ENCODE peak calls at places on chromosomes 16 and 17, in nine cellular contexts. O is G401; D is left colon; J is activated T-cell treated with anti-CD3 and anti-CD28 coated beads, Interleukin-2, amount 50 U/mL, for 1 hour; Y is NCI-H2107; S is RWPE1; E is cardiac fibroblast; N is activated B cell treated with CpG ODN at 0.5 μM for 24 hours; L is activated CD4-positive, alpha-beta T cell treated with anti-CD3 and anti-CD28 coated beads for 48 hours. C is an unnamed sample.

GRCh38 chr16:14652726-14653125 is 20.0 kb downstream of the BFAR start:
- DNase-seq in S (no peak), N (no peak), Y (no peak), J (no peak), L (no peak), D (no peak), O (no peak), E (no peak), C (no peak)

GRCh38 chr17:40541060-40541872 is 24.0 kb downstream of the CCR7 start:
- DNase-seq in L (peak), E (no peak), D (peak), J (peak), N (peak), O (no peak), S (no peak), Y (no peak), C (no peak)

GRCh38 chr17:31490991-31491793 is 99.7 kb downstream of the RAB11FIP4 start:
- DNase-seq in S (no peak), J (no peak), N (peak), L (no peak), O (no peak), E (no peak), D (peak), Y (no peak), C (no peak)

GRCh38 chr16:11546522-11547485 is 39.9 kb downstream of the LITAF start:
- DNase-seq in N (no peak), L (no peak), D (no peak), O (no peak), E (peak), Y (no peak), J (no peak), S (no peak), C (peak)

GRCh38 chr17:5418858-5419355 is 555 bp downstream of the NUP88 start:
- DNase-seq in L (peak), J (no peak), D (peak), N (no peak), O (peak), Y (no peak), E (peak), S (no peak), C (peak)

GRCh38 chr17:42846594-42847280 is 2.4 kb downstream of the AOC2 start:
- DNase-seq in E (peak), D (no peak), L (no peak), N (no peak), Y (no peak), O (no peak), S (no peak), J (no peak), C (peak)

GRCh38 chr17:988561-988960 is 8.4 kb upstream of the TIMM22 start:
- DNase-seq in O (peak), J (no peak), N (no peak), L (no peak), S (no peak), E (no peak), D (no peak), Y (no peak), C (no peak)

GRCh38 chr16:8596581-8596980 is 6.3 kb upstream of the TMEM114 start:
- DNase-seq in Y (no peak), J (no peak), D (no peak), O (no peak), N (no peak), L (no peak), E (no peak), S (no peak), C (no peak)

GRCh38 chr16:82038941-82039340 is 3.9 kb downstream of the HSD17B2 start:
- DNase-seq in S (no peak), N (no peak), E (no peak), O (no peak), D (no peak), J (no peak), L (no peak), Y (no peak), C (no peak)

GRCh38 chr17:34299918-34300600 is 14.5 kb downstream of the CCL11 start:
- DNase-seq in D (no peak), N (no peak), L (no peak), Y (no peak), O (no peak), E (peak), S (no peak), J (no peak), C (peak)

GRCh38 chr16:8571061-8571596 is 19.2 kb downstream of the TMEM114 start:
- DNase-seq in O (no peak), N (no peak), J (no peak), L (no peak), S (no peak), E (peak), Y (no peak), D (no peak), C (peak)

GRCh38 chr17:57701121-57701520 is 44.0 kb downstream of the CCDC182 start:
- DNase-seq in D (no peak), N (no peak), E (no peak), L (no peak), S (no peak), Y (no peak), O (no peak), J (no peak), C (no peak)

GRCh38 chr16:86075488-86075785 is 176.5 kb downstream of the IRF8 start:
- DNase-seq in J (no peak), Y (no peak), N (no peak), E (no peak), D (peak), O (no peak), S (no peak), L (no peak), C (no peak)

GRCh38 chr16:64211306-64211705 is 910.6 kb downstream of the CDH11 start:
- DNase-seq in S (no peak), D (no peak), J (no peak), E (no peak), L (no peak), O (no peak), Y (no peak), N (no peak), C (no peak)

GRCh38 chr17:80833952-80834895 is 157.4 kb upstream of the CHMP6 start:
- DNase-seq in E (peak), D (peak), S (no peak), J (no peak), O (peak), L (no peak), Y (no peak), N (no peak), C (no peak)

GRCh38 chr17:8056232-8056975 is 17.5 kb downstream of the ALOX15B start:
- DNase-seq in S (no peak), E (peak), Y (no peak), O (no peak), N (peak), J (no peak), L (peak), D (peak), C (peak)

GRCh38 chr17:65346166-65346565 is 209.0 kb downstream of the RGS9 start:
- DNase-seq in N (no peak), Y (no peak), J (no peak), O (peak), L (no peak), S (no peak), D (no peak), E (no peak), C (no peak)

GRCh38 chr16:3646348-3646920 is 8.1 kb upstream of the DNASE1 start:
- DNase-seq in Y (peak), J (no peak), O (no peak), L (no peak), D (peak), E (no peak), S (peak), N (peak), C (no peak)

GRCh38 chr16:60674241-60674640 is 1362.0 kb downstream of the CDH8 start:
- DNase-seq in S (no peak), J (no peak), D (no peak), N (no peak), E (no peak), L (no peak), O (no peak), Y (no peak), C (no peak)

GRCh38 chr16:24041834-24042631 is 206.2 kb downstream of the PRKCB start:
- DNase-seq in S (peak), L (peak), J (peak), Y (peak), E (peak), O (peak), D (peak), N (peak), C (peak)

GRCh38 chr17:22517716-22518115 is 825.4 kb downstream of the KCNJ18 start:
- DNase-seq in O (no peak), D (no peak), S (no peak), N (no peak), Y (no peak), J (no peak), L (no peak), E (no peak), C (no peak)

GRCh38 chr16:26317885-26318284 is 626.1 kb downstream of the HS3ST4 start:
- DNase-seq in O (peak), L (no peak), N (no peak), E (no peak), J (no peak), Y (no peak), S (no peak), D (no peak), C (no peak)